ENCODE peak calls at places on chromosomes 16 and 17, in six cellular contexts. L, V, Y, O, M and H are unnamed samples.

GRCh38 chr17:17919169-17920107 is 52.8 kb downstream of the TOM1L2 start:
- DNase-seq in O (no peak), V (peak), Y (peak), M (peak), L (peak), H (peak)

GRCh38 chr17:66493283-66494019 is 191.0 kb downstream of the PRKCA start:
- DNase-seq in L (peak), M (no peak), V (no peak), Y (no peak), O (no peak), H (peak)

GRCh38 chr16:67872631-67873434 is at the start of gene EDC4:
- DNase-seq in V (peak), Y (peak), L (peak), O (no peak), M (peak), H (peak)

GRCh38 chr17:78724544-78724943 is 57.5 kb downstream of the CYTH1 start:
- DNase-seq in L (no peak), O (no peak), M (no peak), Y (no peak), V (no peak), H (no peak)

GRCh38 chr17:78981010-78981888 is 1.5 kb upstream of the LGALS3BP start:
- DNase-seq in Y (no peak), O (no peak), L (no peak), V (no peak), M (no peak), H (no peak)

GRCh38 chr17:50955160-50955559 is 89.0 kb upstream of the TOB1 start:
- DNase-seq in L (no peak), V (peak), M (no peak), Y (no peak), O (no peak), H (no peak)

GRCh38 chr16:15509593-15510520 is 75.5 kb downstream of the BMERB1 start:
- DNase-seq in V (no peak), Y (no peak), M (no peak), O (peak), L (peak), H (peak)

GRCh38 chr16:48812856-48813255 is 202.9 kb upstream of the N4BP1 start:
- DNase-seq in M (no peak), O (no peak), V (no peak), L (no peak), Y (no peak), H (no peak)

GRCh38 chr17:69147460-69147859 is 5.8 kb upstream of the ABCA6 start:
- DNase-seq in O (no peak), M (no peak), V (no peak), Y (no peak), L (no peak), H (no peak)

GRCh38 chr17:74697477-74697876 is 15.2 kb downstream of the CD300LF start:
- DNase-seq in M (no peak), O (no peak), V (peak), L (no peak), Y (no peak), H (no peak)

GRCh38 chr17:28385037-28385797 is 13.7 kb downstream of the SARM1 start:
- DNase-seq in Y (no peak), O (no peak), V (no peak), M (no peak), L (no peak), H (no peak)

GRCh38 chr16:69567031-69567680 is 1.4 kb downstream of the NFAT5 start:
- DNase-seq in O (no peak), L (no peak), M (peak), V (peak), Y (peak), H (no peak)
- TF ChIP-seq CTCF in O (no peak), L (peak), M (peak), V (peak), Y (no peak), H (peak)

GRCh38 chr17:75824050-75824552 is 20.1 kb downstream of the UNC13D start:
- DNase-seq in O (no peak), Y (no peak), L (no peak), V (no peak), M (no peak), H (no peak)
- TF ChIP-seq CTCF in O (no peak), Y (no peak), L (no peak), V (no peak), M (no peak), H (no peak)

GRCh38 chr17:58352018-58352842 is at the start of gene SUPT4H1:
- DNase-seq in V (peak), Y (peak), M (peak), O (peak), L (peak), H (peak)
- TF ChIP-seq CTCF in V (no peak), Y (no peak), M (peak), O (no peak), L (no peak), H (no peak)

DNA sequence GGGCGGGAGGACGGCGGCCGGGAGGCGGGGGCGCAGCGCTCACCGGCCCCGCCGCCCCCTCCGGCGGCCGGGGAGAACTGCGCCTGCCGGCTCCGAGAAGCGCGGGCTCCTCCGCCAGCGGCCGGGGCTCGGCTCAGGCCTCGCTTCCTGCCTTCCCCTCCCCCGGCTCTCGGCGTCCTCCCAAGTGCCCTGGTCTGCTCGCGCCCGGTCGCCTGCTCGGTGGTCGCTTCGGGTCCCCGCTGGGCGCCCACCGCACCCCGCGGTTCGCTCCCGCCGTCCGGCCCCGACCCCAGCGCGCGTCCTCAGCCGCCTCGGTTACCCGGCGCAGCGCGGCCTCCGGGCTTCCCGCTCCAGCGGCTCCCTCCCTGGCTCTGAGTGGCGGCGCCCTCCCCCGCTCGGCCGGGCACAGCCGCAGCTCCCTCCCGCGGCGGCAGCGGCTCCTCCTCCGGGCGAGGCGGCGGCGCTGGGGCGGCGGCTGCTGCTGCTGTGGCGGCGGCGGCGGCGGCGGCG is 294 bp downstream of the UBTF start:
- DNase-seq in Y (peak), V (peak), O (no peak), M (peak), L (peak), H (peak)
- TF ChIP-seq CTCF in Y (peak), V (peak), O (peak), M (peak), L (peak), H (no peak)

DNA sequence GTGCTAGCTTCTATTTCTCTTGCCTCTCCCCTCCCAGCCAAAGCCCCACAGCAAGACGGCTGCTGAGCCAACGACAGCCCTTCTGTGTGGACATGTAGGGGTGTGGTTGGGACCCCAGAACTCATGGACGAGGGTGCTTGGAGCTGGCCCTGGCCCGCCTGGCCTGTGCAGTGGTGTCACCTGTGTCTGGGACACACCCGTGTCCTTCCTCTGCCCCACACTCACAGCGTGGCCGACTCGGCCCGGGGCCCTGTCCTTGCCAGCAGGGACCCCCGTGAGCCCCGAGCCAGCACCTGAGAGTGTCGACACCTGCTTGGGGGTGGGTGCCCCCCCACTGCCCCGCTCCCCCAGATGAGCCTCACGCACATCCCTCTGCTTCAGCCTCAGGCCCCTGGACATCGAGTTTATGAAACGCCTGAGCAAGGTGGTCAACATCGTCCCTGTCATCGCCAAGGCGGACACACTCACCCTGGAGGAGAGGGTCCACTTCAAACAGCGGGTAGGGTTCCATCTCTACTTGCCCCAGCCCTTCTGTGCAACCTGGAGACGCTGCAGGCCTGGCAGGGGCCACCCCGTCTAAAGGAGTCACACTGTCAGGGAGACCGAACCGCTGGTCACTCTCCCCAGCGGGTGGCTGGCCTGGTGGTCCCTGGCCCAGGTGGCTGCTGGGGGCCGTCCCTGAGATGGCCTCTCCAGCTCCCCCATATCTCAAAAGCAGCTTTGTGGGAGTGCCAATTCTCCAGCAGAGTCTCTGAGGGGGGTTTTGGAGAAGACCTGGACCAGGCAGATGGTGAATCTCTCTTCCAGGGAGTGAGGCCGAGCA is 349.8 kb downstream of the SEC14L1 start:
- DNase-seq in L (no peak), M (peak), O (no peak), V (no peak), Y (no peak), H (no peak)
- TF ChIP-seq CTCF in L (no peak), M (no peak), O (no peak), V (no peak), Y (no peak), H (no peak)

GRCh38 chr17:35578195-35578928 is at the start of gene PEX12:
- DNase-seq in Y (peak), L (peak), V (peak), M (peak), O (peak), H (peak)
- TF ChIP-seq CTCF in Y (no peak), L (no peak), V (no peak), M (no peak), O (no peak), H (no peak)